ENCODE peak calls at places on chromosomes 1 and 21, in five cellular contexts. G is transverse colon, T is heart right ventricle, Y is right atrium auricular region, S is tibial nerve. U is an unnamed sample.

GRCh38 chr1:246317723-246318359 is 189.2 kb downstream of the SMYD3 start:
- DNase-seq in G (no peak), T (no peak), S (no peak), Y (no peak), U (no peak)

GRCh38 chr1:28971980-28972771 is 57.8 kb downstream of the EPB41 start:
- DNase-seq in T (no peak), G (no peak), S (no peak), Y (no peak), U (no peak)

GRCh38 chr1:63316540-63316939 is 5.8 kb upstream of the FOXD3 start:
- DNase-seq in T (no peak), G (no peak), S (no peak), Y (no peak), U (no peak)

GRCh38 chr1:206803221-206803730 is 31.0 kb upstream of the IL10 start:
- DNase-seq in S (no peak), T (no peak), G (peak), Y (no peak), U (no peak)

GRCh38 chr21:22355949-22356348 is 1357.7 kb downstream of the NCAM2 start:
- DNase-seq in Y (no peak), G (no peak), S (no peak), T (no peak), U (no peak)

GRCh38 chr1:15027515-15027948 is 126.0 kb upstream of the TMEM51 start:
- DNase-seq in G (peak), S (peak), T (peak), Y (peak), U (peak)

GRCh38 chr1:151461694-151462093 is 2.4 kb upstream of the POGZ start:
- DNase-seq in T (no peak), G (no peak), Y (no peak), S (no peak), U (no peak)

GRCh38 chr1:6730889-6731288 is 29.3 kb upstream of the DNAJC11 start:
- DNase-seq in Y (no peak), S (no peak), G (peak), T (no peak), U (no peak)

GRCh38 chr1:200535605-200536004 is 84.9 kb downstream of the KIF14 start:
- DNase-seq in Y (peak), T (no peak), S (no peak), G (peak), U (no peak)

GRCh38 chr21:45998871-45999580 is 17.5 kb downstream of the COL6A1 start:
- DNase-seq in Y (peak), T (no peak), S (no peak), G (no peak), U (no peak)

GRCh38 chr1:70227439-70227838 is 6.3 kb downstream of the SRSF11 start:
- DNase-seq in T (no peak), S (no peak), G (no peak), Y (no peak), U (no peak)

GRCh38 chr1:22334860-22335550 is 116.6 kb upstream of the ZBTB40 start:
- DNase-seq in G (no peak), Y (no peak), S (no peak), T (no peak), U (no peak)

GRCh38 chr1:214281902-214282695 is 1.1 kb downstream of the SMYD2 start:
- DNase-seq in G (peak), T (peak), Y (no peak), S (no peak), U (no peak)

GRCh38 chr1:208652300-208653160 is 408.3 kb upstream of the PLXNA2 start:
- DNase-seq in G (peak), S (peak), T (no peak), Y (peak), U (no peak)

GRCh38 chr1:151062738-151063371 is 2.7 kb downstream of the MLLT11 start:
- DNase-seq in Y (no peak), G (no peak), T (no peak), S (no peak), U (no peak)

GRCh38 chr1:119276558-119276957 is 92.0 kb upstream of the HAO2 start:
- DNase-seq in T (no peak), Y (no peak), S (no peak), G (no peak), U (no peak)

GRCh38 chr1:11562664-11563063 is 83.7 kb downstream of the DISP3 start:
- DNase-seq in S (no peak), G (no peak), T (no peak), Y (no peak), U (no peak)

GRCh38 chr1:89692601-89693503 is 59.9 kb downstream of the LRRC8C start:
- DNase-seq in Y (no peak), G (no peak), S (no peak), T (no peak), U (no peak)

GRCh38 chr1:23620605-23621004 is 61.3 kb upstream of the ID3 start:
- DNase-seq in Y (no peak), T (no peak), G (no peak), S (no peak), U (no peak)

GRCh38 chr21:44066116-44066515 is 41.1 kb upstream of the PWP2 start:
- DNase-seq in G (no peak), Y (no peak), S (no peak), T (no peak), U (no peak)

GRCh38 chr21:38669186-38669585 is 136.5 kb upstream of the ETS2 start:
- DNase-seq in T (no peak), G (peak), S (no peak), Y (no peak), U (no peak)

GRCh38 chr1:237042892-237043576 is 1.1 kb downstream of the RYR2 start:
- DNase-seq in S (no peak), G (no peak), T (peak), Y (no peak), U (no peak)

GRCh38 chr1:107952989-107953388 is 12.0 kb downstream of the VAV3 start:
- DNase-seq in G (no peak), S (no peak), T (no peak), Y (no peak), U (no peak)

GRCh38 chr1:40915581-40915980 is 53.4 kb upstream of the CITED4 start:
- DNase-seq in Y (no peak), T (no peak), S (no peak), G (no peak), U (peak)

GRCh38 chr1:53643881-53644390 is 95.0 kb downstream of the GLIS1 start:
- DNase-seq in S (no peak), T (no peak), G (no peak), Y (no peak), U (no peak)

GRCh38 chr21:35045539-35046222 is 3.4 kb downstream of the RUNX1 start:
- DNase-seq in G (no peak), Y (no peak), T (no peak), S (no peak), U (no peak)

GRCh38 chr1:227947678-227948492 is at the start of gene WNT9A:
- DNase-seq in T (peak), S (no peak), Y (peak), G (peak), U (no peak)

GRCh38 chr1:18922848-18923475 is 20.6 kb upstream of the ALDH4A1 start:
- DNase-seq in Y (no peak), G (no peak), T (no peak), S (no peak), U (no peak)

GRCh38 chr1:18926315-18927081 is 24.1 kb upstream of the ALDH4A1 start:
- DNase-seq in T (no peak), Y (peak), G (peak), S (no peak), U (no peak)

GRCh38 chr1:18921506-18922251 is 19.3 kb upstream of the ALDH4A1 start:
- DNase-seq in G (no peak), S (no peak), Y (no peak), T (no peak), U (no peak)

GRCh38 chr1:18922319-18922726 is 20.0 kb upstream of the ALDH4A1 start:
- DNase-seq in S (peak), G (peak), Y (peak), T (peak), U (no peak)

DNA sequence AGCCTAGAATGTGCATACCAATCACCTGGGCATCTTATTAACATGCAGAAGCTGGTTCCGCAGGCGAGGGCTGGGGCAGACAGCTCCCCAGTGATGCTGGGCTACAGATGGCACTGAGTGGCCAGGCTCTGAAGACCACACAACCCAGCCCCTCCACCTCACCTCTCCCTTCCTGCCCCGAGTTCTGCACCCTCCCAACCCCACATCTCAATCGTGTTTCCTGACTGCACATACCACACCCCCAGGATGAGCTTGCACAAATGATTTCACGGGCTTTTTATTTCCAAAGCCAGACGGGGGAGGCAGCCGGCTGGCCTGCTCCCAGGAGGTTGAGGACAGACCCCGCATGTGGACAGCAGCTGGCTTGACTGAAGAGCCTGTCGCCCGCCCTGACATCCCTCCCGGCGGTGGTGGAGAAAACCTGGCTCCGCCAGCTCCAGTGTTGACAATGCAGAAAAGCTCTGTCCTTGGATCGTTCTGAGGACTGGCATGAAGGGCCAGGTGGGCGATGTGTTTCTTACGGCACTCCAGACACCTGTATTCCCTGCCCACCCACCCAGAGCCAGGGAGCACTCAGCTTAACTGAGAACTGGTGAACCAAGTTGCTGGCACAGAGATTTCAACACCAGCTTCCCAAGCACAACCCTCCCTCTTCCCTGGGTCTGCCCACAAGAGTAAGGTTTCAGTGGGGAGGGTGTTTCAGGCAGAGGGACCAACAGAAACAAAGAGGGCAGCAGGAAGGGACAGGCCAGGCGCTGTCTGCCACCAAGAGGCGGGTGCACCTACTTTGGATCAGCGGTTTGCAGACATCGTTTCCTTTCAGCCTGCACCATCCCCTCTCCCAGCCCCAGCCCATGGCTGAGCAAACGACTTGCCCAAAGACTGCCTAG is 21.6 kb upstream of the ALDH4A1 start:
- DNase-seq in Y (no peak), G (no peak), T (no peak), S (no peak), U (peak)
- H3K27ac ChIP-seq in Y (peak), G (peak), T (peak), S (no peak), U (peak)

DNA sequence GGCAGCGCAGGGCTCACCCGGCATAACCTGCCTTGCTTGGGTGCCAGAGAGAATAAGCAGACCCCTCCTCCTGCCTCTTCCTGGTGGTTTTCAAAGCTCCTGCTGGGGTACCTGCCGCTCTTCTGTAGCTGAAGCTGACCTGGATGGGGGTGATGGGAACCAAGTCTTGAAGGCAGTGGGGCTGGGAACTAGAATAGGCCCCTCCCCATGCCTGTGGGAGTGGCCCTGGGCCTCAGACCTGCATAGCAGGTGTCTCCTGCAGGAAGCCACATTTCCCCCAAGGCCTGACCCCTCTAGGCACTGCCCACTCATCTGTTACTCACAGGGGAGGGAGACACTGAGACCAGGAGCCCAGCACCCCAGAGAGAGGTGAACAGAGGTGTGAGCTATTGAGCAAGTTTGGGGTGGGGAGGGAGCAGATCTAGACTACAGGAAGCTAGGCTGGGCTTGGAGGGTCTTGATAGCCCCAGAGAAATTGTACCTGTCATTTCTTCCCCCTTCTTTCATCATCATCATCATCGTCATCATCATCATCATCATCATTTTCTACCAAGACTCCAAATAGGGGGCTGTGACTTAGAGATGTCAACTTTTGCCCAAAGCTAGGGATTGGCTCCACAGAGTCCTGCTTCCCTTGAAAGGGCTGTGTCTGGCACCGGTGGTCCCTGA is 10.1 kb downstream of the PADI1 start:
- DNase-seq in S (no peak), G (no peak), Y (no peak), T (no peak), U (no peak)
- H3K27ac ChIP-seq in S (no peak), G (no peak), Y (no peak), T (no peak), U (no peak)

GRCh38 chr1:234715252-234715945 is 105.4 kb upstream of the IRF2BP2 start:
- DNase-seq in T (no peak), S (no peak), Y (no peak), G (peak), U (no peak)
- H3K27ac ChIP-seq in T (peak), S (no peak), Y (peak), G (peak), U (no peak)

GRCh38 chr1:174157157-174157806 is 2.0 kb upstream of the RABGAP1L start:
- DNase-seq in S (no peak), G (no peak), Y (no peak), T (no peak), U (no peak)
- H3K27ac ChIP-seq in S (no peak), G (no peak), Y (no peak), T (no peak), U (no peak)

GRCh38 chr1:35178874-35179380 is 14.0 kb downstream of the SFPQ start:
- DNase-seq in T (no peak), S (no peak), G (no peak), Y (no peak), U (no peak)
- H3K27ac ChIP-seq in T (no peak), S (no peak), G (no peak), Y (no peak), U (no peak)

DNA sequence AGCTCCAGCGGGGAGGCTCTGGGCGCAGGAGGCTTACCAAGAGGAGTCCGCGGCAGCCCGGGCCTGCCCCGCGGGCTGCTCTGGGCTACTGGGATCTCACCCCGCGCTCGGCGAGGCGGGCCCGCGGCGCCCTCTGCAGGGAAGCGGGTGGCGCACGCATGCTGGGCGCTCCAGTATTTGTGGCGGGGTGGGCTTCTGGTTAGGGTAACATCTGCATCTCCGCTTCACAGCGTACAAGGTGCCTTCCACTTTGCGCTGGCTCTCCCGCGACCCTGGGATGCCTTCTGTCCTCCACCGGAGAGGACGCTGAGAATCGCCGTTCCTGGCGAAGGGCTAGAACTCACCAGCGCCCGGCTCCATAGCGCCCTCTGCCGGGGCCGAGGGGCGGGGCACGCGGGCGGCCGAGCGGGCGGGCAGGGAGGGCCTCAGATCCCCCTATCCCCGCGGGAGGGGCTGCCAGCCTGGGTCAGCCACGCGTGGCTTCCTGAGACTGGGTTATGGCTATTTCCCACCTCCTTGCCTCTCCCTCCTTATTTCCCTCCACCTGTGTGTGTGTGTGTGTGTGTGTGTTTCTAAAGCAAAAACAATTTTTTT is 46.6 kb upstream of the CTBS start:
- DNase-seq in Y (peak), S (peak), T (peak), G (peak), U (peak)
- H3K27ac ChIP-seq in Y (peak), S (no peak), T (peak), G (peak), U (peak)

U was measured in substantia nigra.